ENCODE peak calls at places on chromosomes 2 and 18, in four cellular contexts. F is breast epithelium, P is Panc1, M is NT2/D1. W is an unnamed sample.

GRCh38 chr2:215060851-215061541 is 77.4 kb downstream of the ABCA12 start:
- DNase-seq in F (no peak), P (no peak), M (no peak), W (no peak)

GRCh38 chr2:119225084-119225864 is 1.6 kb downstream of the STEAP3 start:
- DNase-seq in F (no peak), P (no peak), M (no peak), W (no peak)

GRCh38 chr18:50848038-50848437 is 28.2 kb upstream of the MRO start:
- DNase-seq in F (no peak), P (no peak), M (no peak), W (no peak)

GRCh38 chr18:12819822-12820221 is 64.2 kb downstream of the PTPN2 start:
- DNase-seq in F (no peak), P (no peak), M (no peak), W (no peak)

GRCh38 chr2:237310515-237311114 is 103.3 kb downstream of the COL6A3 start:
- DNase-seq in F (no peak), P (no peak), M (no peak), W (no peak)

GRCh38 chr2:72613931-72614330 is 211.9 kb downstream of the EXOC6B start:
- DNase-seq in F (no peak), P (no peak), M (no peak), W (no peak)

GRCh38 chr2:234630676-234631350 is 133.9 kb upstream of the ARL4C start:
- DNase-seq in F (peak), P (no peak), M (no peak), W (no peak)

GRCh38 chr2:74178211-74179062 is at the start of gene MOB1A:
- DNase-seq in F (peak), P (peak), M (peak), W (peak)

GRCh38 chr2:8679827-8680731 is 1.8 kb upstream of the ID2 start:
- DNase-seq in F (no peak), P (no peak), M (no peak), W (no peak)

GRCh38 chr2:26562811-26563645 is 78.1 kb downstream of the CIB4 start:
- DNase-seq in F (peak), P (no peak), M (no peak), W (no peak)

GRCh38 chr2:12304494-12305228 is 412.1 kb upstream of the TRIB2 start:
- DNase-seq in F (no peak), P (no peak), M (no peak), W (no peak)

GRCh38 chr2:192072261-192072660 is 122.5 kb downstream of the TMEFF2 start:
- DNase-seq in F (no peak), P (no peak), M (no peak), W (no peak)

GRCh38 chr2:228048838-228049490 is 132.5 kb downstream of the SPHKAP start:
- DNase-seq in F (no peak), P (peak), M (peak), W (peak)

GRCh38 chr18:22385718-22386117 is 32.0 kb downstream of the CTAGE1 start:
- DNase-seq in F (no peak), P (no peak), M (no peak), W (no peak)

GRCh38 chr2:1830936-1831616 is 86.8 kb upstream of the PXDN start:
- DNase-seq in F (no peak), P (no peak), M (no peak), W (no peak)

GRCh38 chr2:191303349-191304005 is 58.3 kb downstream of the MYO1B start:
- DNase-seq in F (no peak), P (no peak), M (no peak), W (no peak)

GRCh38 chr2:156329922-156330726 is 2.4 kb downstream of the NR4A2 start:
- DNase-seq in F (no peak), P (no peak), M (no peak), W (no peak)

GRCh38 chr2:156434461-156435291 is 1.5 kb upstream of the GPD2 start:
- DNase-seq in F (no peak), P (no peak), M (no peak), W (no peak)

GRCh38 chr2:189407161-189407943 is 33.9 kb upstream of the WDR75 start:
- DNase-seq in F (no peak), P (no peak), M (no peak), W (no peak)

GRCh38 chr2:229133155-229133772 is 137.8 kb downstream of the PID1 start:
- DNase-seq in F (no peak), P (peak), M (peak), W (peak)

GRCh38 chr2:230885467-230886130 is 20.9 kb downstream of the ITM2C start:
- DNase-seq in F (no peak), P (no peak), M (no peak), W (no peak)

GRCh38 chr2:127913808-127914457 is 28.2 kb upstream of the AMMECR1L start:
- DNase-seq in F (no peak), P (peak), M (no peak), W (no peak)

GRCh38 chr2:80141007-80141726 is 163.4 kb downstream of the LRRTM1 start:
- DNase-seq in F (no peak), P (no peak), M (no peak), W (no peak)

GRCh38 chr2:204277226-204277625 is 268.0 kb upstream of the PARD3B start:
- DNase-seq in F (no peak), P (no peak), M (no peak), W (no peak)

GRCh38 chr2:2904721-2905340 is 472.8 kb downstream of the EIPR1 start:
- DNase-seq in F (no peak), P (no peak), M (no peak), W (no peak)

GRCh38 chr2:127630409-127631183 is 15.4 kb upstream of the GPR17 start:
- DNase-seq in F (no peak), P (no peak), M (no peak), W (no peak)

W was measured in iPS DF 6.9.